ENCODE peak calls at places on chromosome 16, in nine cellular contexts. Y is neural progenitor cell, L is GM23338, I is MM.1S, D is HCT116, F is GM23248, J is PC-3, R is SK-N-SH, Z is hepatocyte. V is an unnamed sample.

GRCh38 chr16:9447195-9447551 is 355.7 kb downstream of the HAPSTR1 start:
- DNase-seq in I (no peak), Y (no peak), J (no peak), Z (no peak), L (no peak), F (no peak), D (no peak), R (no peak), V (no peak)

GRCh38 chr16:72224260-72224768 is 52.4 kb upstream of the PMFBP1 start:
- DNase-seq in Y (no peak), R (no peak), D (no peak), Z (peak; percentile 47), L (no peak), F (no peak), J (no peak), I (no peak), V (no peak)

GRCh38 chr16:20901441-20902112 is 1.0 kb downstream of the LYRM1 start:
- DNase-seq in F (peak; percentile 77), Z (peak; percentile 70), D (no peak), L (peak; percentile 56), I (peak; percentile 11), Y (peak; percentile 54), R (peak; percentile 66), J (peak; percentile 88), V (peak; percentile 67)

GRCh38 chr16:79261461-79261860 is 339.1 kb downstream of the MAF start:
- DNase-seq in Y (peak; percentile 79), I (no peak), F (no peak), D (no peak), L (peak; percentile 74), R (peak; percentile 28), Z (peak; percentile 45), J (no peak), V (no peak)

GRCh38 chr16:66169817-66170216 is 196.7 kb upstream of the CDH5 start:
- DNase-seq in D (no peak), J (no peak), R (no peak), Y (no peak), I (no peak), F (no peak), Z (no peak), L (no peak), V (no peak)

GRCh38 chr16:57270221-57271062 is 14.0 kb downstream of the PLLP start:
- DNase-seq in Z (no peak), Y (peak; percentile 74), F (no peak), I (no peak), J (no peak), L (peak; percentile 48), R (peak; percentile 21), D (no peak), V (no peak)

GRCh38 chr16:86826931-86827330 is 248.6 kb downstream of the FOXL1 start:
- DNase-seq in L (peak; percentile 86), R (no peak), Z (no peak), D (no peak), F (peak; percentile 13), J (no peak), Y (peak; percentile 91), I (no peak), V (no peak)

GRCh38 chr16:56848955-56849689 is 15.9 kb upstream of the SLC12A3 start:
- DNase-seq in J (peak; percentile 64), R (no peak), Z (no peak), D (no peak), F (peak; percentile 94), L (no peak), I (no peak), Y (no peak), V (peak; percentile 41)

GRCh38 chr16:79658301-79659001 is 57.9 kb upstream of the MAF start:
- DNase-seq in Y (peak; percentile 13), D (no peak), L (no peak), Z (peak; percentile 75), F (peak; percentile 47), J (peak; percentile 62), I (no peak), R (no peak), V (no peak)

GRCh38 chr16:71188956-71189712 is 41.4 kb downstream of the HYDIN start:
- DNase-seq in D (no peak), J (no peak), F (no peak), I (peak; percentile 59), Y (no peak), Z (no peak), L (no peak), R (no peak), V (no peak)

GRCh38 chr16:87778476-87778829 is 12.7 kb upstream of the KLHDC4 start:
- DNase-seq in F (no peak), J (no peak), Y (no peak), D (no peak), I (no peak), L (no peak), R (no peak), Z (no peak), V (peak; percentile 64)

GRCh38 chr16:52537463-52537862 is 9.5 kb downstream of the TOX3 start:
- DNase-seq in Z (peak; percentile 29), D (no peak), L (no peak), I (no peak), Y (no peak), F (no peak), R (no peak), J (no peak), V (no peak)

GRCh38 chr16:67942510-67943255 is 1.2 kb downstream of the LCAT start:
- DNase-seq in D (no peak), J (no peak), R (no peak), Y (no peak), F (no peak), L (peak; percentile 53), I (no peak), Z (no peak), V (no peak)

GRCh38 chr16:87556941-87557459 is 45.3 kb upstream of the JPH3 start:
- DNase-seq in Z (no peak), J (no peak), F (peak; percentile 46), Y (no peak), D (no peak), I (no peak), L (no peak), R (peak; percentile 90), V (no peak)

GRCh38 chr16:29158031-29158430 is 173.2 kb downstream of the LAT start:
- DNase-seq in F (no peak), I (no peak), J (no peak), D (no peak), L (no peak), Z (no peak), Y (no peak), R (peak; percentile 49), V (no peak)

GRCh38 chr16:56281256-56281805 is 90.0 kb downstream of the GNAO1 start:
- DNase-seq in Y (peak; percentile 95), R (peak; percentile 58), L (peak; percentile 98), I (no peak), Z (no peak), F (peak; percentile 11), J (peak; percentile 24), D (no peak), V (no peak)

GRCh38 chr16:84975522-84975921 is 35.8 kb downstream of the ZDHHC7 start:
- DNase-seq in J (no peak), D (no peak), L (no peak), Z (no peak), R (no peak), Y (no peak), I (no peak), F (no peak), V (no peak)
- H4K20me1 ChIP-seq in J (no peaks in the 10 kb centered on the region), D (no peaks in the 10 kb centered on the region), L (no peaks in the 10 kb centered on the region), Z (no peaks in the 10 kb centered on the region), R (no peaks in the 10 kb centered on the region), Y (no peaks in the 10 kb centered on the region), I (no peaks in the 10 kb centered on the region), F (no peaks in the 10 kb centered on the region), V (no peaks in the 10 kb centered on the region)

GRCh38 chr16:84596801-84597517 is 20.9 kb downstream of the COTL1 start:
- DNase-seq in F (no peak), D (no peak), R (no peak), Z (no peak), L (no peak), Y (no peak), I (no peak), J (no peak), V (no peak)
- H3K4me1 ChIP-seq in F (peaks cover 32% of the 10 kb centered on the region), D (peaks cover 16% of the 10 kb centered on the region), R (peaks cover 33% of the 10 kb centered on the region), Z (peaks cover 38% of the 10 kb centered on the region), L (peaks cover 38% of the 10 kb centered on the region), Y (peaks cover 41% of the 10 kb centered on the region), I (no peaks in the 10 kb centered on the region), J (peaks cover 5% of the 10 kb centered on the region), V (peaks cover 95% of the 10 kb centered on the region)

GRCh38 chr16:2180461-2180860 is 15.9 kb downstream of the CASKIN1 start:
- DNase-seq in I (no peak), Y (no peak), J (no peak), L (no peak), D (no peak), Z (no peak), R (no peak), F (no peak), V (no peak)

GRCh38 chr16:2180962-2181923 is 15.2 kb downstream of the CASKIN1 start:
- DNase-seq in D (no peak), I (no peak), J (no peak), L (peak; percentile 51), Y (peak; percentile 21), F (no peak), Z (no peak), R (no peak), V (no peak)

GRCh38 chr16:2178321-2179106 is 17.9 kb downstream of the CASKIN1 start:
- DNase-seq in J (no peak), D (no peak), L (peak; percentile 89), F (peak; percentile 55), R (peak; percentile 73), I (no peak), Z (no peak), Y (peak; percentile 76), V (no peak)

GRCh38 chr16:2179107-2179501 is 17.3 kb downstream of the CASKIN1 start:
- DNase-seq in J (no peak), F (no peak), Z (no peak), L (no peak), Y (no peak), I (no peak), R (no peak), D (no peak), V (no peak)

DNA sequence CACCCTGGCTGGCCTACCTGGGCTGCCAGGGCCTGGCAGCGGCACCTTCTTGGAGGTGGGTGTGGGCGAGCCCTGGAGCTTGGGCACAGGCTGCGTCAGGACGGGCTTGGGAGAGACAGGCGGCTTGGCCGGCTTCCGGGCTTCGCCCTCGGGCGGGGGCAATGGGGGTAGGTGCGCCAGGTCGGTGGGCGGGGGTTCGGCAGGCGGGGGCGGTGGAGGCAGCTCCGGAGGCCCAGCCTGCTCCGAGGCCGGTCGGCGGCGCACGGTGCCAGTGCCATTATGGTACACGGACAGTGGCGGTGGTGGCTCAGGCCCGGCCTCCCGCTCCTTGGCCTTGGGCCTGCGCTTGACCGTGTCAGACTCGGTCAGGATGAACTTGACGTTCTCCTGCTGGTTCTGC is 16.8 kb downstream of the CASKIN1 start:
- DNase-seq in R (no peak), Y (no peak), J (no peak), Z (no peak), I (no peak), L (no peak), D (no peak), F (no peak), V (no peak)
- TF ChIP-seq EZH2phosphoT487 in R (no peak), Y (no peak), J (no peak), Z (no peak), I (no peak), L (no peak), D (no peak), F (no peak), V (no peak)

DNA sequence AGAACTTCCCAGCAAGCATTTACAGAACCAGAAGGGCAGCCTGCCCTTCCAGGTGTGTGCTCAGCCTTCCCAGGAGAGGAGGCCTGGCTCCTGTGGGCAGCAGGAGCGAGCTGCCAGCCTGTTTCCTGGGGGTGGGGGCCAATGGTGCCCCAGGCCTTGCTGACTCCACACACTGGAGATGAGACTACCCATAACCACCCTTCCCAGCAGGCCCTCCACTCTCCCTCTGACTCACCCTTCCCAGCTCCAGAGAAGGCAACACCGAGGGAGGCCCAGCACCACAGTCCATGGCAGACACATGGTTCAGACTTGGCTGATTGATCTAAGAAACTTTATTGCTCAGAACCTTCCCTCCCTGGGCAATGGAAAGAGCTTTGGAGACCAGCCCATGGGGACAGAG is 1.8 kb upstream of the PRSS53 start:
- DNase-seq in L (no peak), D (no peak), Y (no peak), I (no peak), J (no peak), R (no peak), Z (peak; percentile 8), F (peak; percentile 84), V (no peak)
- H4K20me1 ChIP-seq in L (no peaks in the 10 kb centered on the region), D (no peaks in the 10 kb centered on the region), Y (peaks cover 31% of the 10 kb centered on the region), I (no peaks in the 10 kb centered on the region), J (peaks cover 5% of the 10 kb centered on the region), R (peaks cover 7% of the 10 kb centered on the region), Z (no peaks in the 10 kb centered on the region), F (no peaks in the 10 kb centered on the region), V (peaks cover 5% of the 10 kb centered on the region)